ENCODE peak calls at places on chromosomes 16 and 17, in five cellular contexts. N is A673, K is small intestine, G is body of pancreas, Y is A549. A is an unnamed sample. For H3K4me1, the result is how much of the 10 kb centered on the place peaks cover.

GRCh38 chr17:7560172-7561027 is 1.3 kb upstream of the SENP3 start:
- DNase-seq in Y (peak), G (peak), N (peak), K (peak), A (no peak)

GRCh38 chr17:57684711-57685498 is 60.2 kb downstream of the CCDC182 start:
- DNase-seq in Y (no peak), N (no peak), G (no peak), K (no peak), A (no peak)

GRCh38 chr16:3761375-3762079 is 44.2 kb upstream of the TRAP1 start:
- DNase-seq in Y (no peak), G (no peak), N (no peak), K (no peak), A (no peak)

GRCh38 chr16:30602595-30603277 is 7.5 kb downstream of the ZNF689 start:
- DNase-seq in Y (no peak), N (peak), K (no peak), G (no peak), A (no peak)

GRCh38 chr16:26795184-26795583 is 271.5 kb upstream of the C16orf82 start:
- DNase-seq in Y (no peak), G (no peak), K (no peak), N (peak), A (peak)

GRCh38 chr17:82434216-82434565 is 15.8 kb upstream of the OGFOD3 start:
- DNase-seq in N (no peak), Y (no peak), K (no peak), G (no peak), A (no peak)

GRCh38 chr16:11402051-11402744 is 56.9 kb downstream of the RMI2 start:
- DNase-seq in K (no peak), Y (no peak), N (no peak), G (no peak), A (no peak)

GRCh38 chr16:57253410-57253927 is 8.4 kb downstream of the ARL2BP start:
- DNase-seq in K (peak), Y (no peak), G (no peak), N (no peak), A (no peak)

GRCh38 chr16:66972983-66973382 is 11.9 kb downstream of the CES3 start:
- DNase-seq in K (no peak), G (no peak), N (peak), Y (no peak), A (no peak)

GRCh38 chr16:27448531-27449433 is 46.8 kb downstream of the IL21R start:
- DNase-seq in K (no peak), N (no peak), G (no peak), Y (no peak), A (no peak)

GRCh38 chr17:72518333-72518732 is 397.5 kb downstream of the SOX9 start:
- DNase-seq in N (no peak), K (no peak), G (no peak), Y (no peak), A (no peak)
- H3K4me1 ChIP-seq in N (under half), K (under half), G (half or more), Y (half or more), A (under half)

GRCh38 chr16:75114946-75115825 is 1.4 kb downstream of the LDHD start:
- DNase-seq in Y (no peak), K (no peak), G (no peak), N (no peak), A (no peak)
- H3K4me1 ChIP-seq in Y (under half), K (under half), G (under half), N (under half), A (under half)

GRCh38 chr17:75019146-75019545 is 6.7 kb downstream of the MRPL58 start:
- DNase-seq in K (no peak), N (no peak), Y (no peak), G (no peak), A (no peak)
- H3K4me1 ChIP-seq in K (under half), N (under half), Y (under half), G (under half), A (under half)

GRCh38 chr17:73594598-73594997 is 49.6 kb downstream of the SDK2 start:
- DNase-seq in N (no peak), G (no peak), Y (no peak), K (no peak), A (no peak)
- H3K4me1 ChIP-seq in N (under half), G (under half), Y (under half), K (under half), A (under half)